ENCODE peak calls at places on chromosomes 5 and 9, in eight cellular contexts. N is fibroblast of lung, Z is dorsolateral prefrontal cortex, A is uterus, M is RWPE1, E is right lobe of liver, I is kidney epithelial cell, B is choroid plexus epithelial cell. J is an unnamed sample.

GRCh38 chr9:89731262-89731980 is 126.6 kb downstream of the GADD45G start:
- DNase-seq in E (no peak), B (no peak), A (no peak), Z (no peak), I (no peak), N (no peak), M (no peak), J (no peak)

GRCh38 chr9:138074516-138074915 is 196.9 kb downstream of the CACNA1B start:
- DNase-seq in A (no peak), B (no peak), N (no peak), M (no peak), E (no peak), Z (no peak), I (no peak), J (no peak)

GRCh38 chr5:1059884-1060263 is 51.3 kb downstream of the NKD2 start:
- DNase-seq in E (peak; percentile 89), B (no peak), I (no peak), M (no peak), A (no peak), N (no peak), Z (no peak), J (no peak)

GRCh38 chr5:103037673-103038455 is 82.1 kb downstream of the GIN1 start:
- DNase-seq in I (no peak), E (no peak), A (no peak), Z (no peak), N (peak; percentile 10), M (no peak), B (peak; percentile 46), J (no peak)

GRCh38 chr5:93158841-93159240 is 422.2 kb downstream of the NR2F1-AS1 start:
- DNase-seq in I (no peak), Z (no peak), E (no peak), A (no peak), M (no peak), N (no peak), B (no peak), J (no peak)

GRCh38 chr9:131403493-131403773 is 9.5 kb downstream of the PRRC2B start:
- DNase-seq in I (no peak), A (no peak), E (no peak), N (no peak), M (no peak), Z (no peak), B (no peak), J (no peak)

GRCh38 chr5:151707566-151707965 is 20.9 kb upstream of the SPARC start:
- DNase-seq in A (no peak), Z (no peak), I (no peak), E (no peak), N (peak; percentile 19), B (peak; percentile 26), M (no peak), J (no peak)

GRCh38 chr5:111563041-111563822 is 50.9 kb upstream of the STARD4 start:
- DNase-seq in B (peak; percentile 95), A (no peak), I (peak; percentile 99), N (peak; percentile 54), Z (no peak), E (no peak), M (no peak), J (no peak)

GRCh38 chr5:44568519-44568918 is 179.3 kb upstream of the FGF10 start:
- DNase-seq in M (no peak), Z (no peak), B (no peak), E (no peak), A (no peak), I (no peak), N (no peak), J (no peak)

GRCh38 chr9:92664394-92665152 is 5.4 kb downstream of the IPPK start:
- DNase-seq in I (no peak), E (no peak), N (peak; percentile 4), M (no peak), B (peak; percentile 30), A (no peak), Z (no peak), J (no peak)

GRCh38 chr5:108259306-108259705 is 122.6 kb downstream of the FBXL17 start:
- DNase-seq in A (no peak), N (peak; percentile 23), Z (no peak), E (no peak), M (no peak), I (no peak), B (peak; percentile 65), J (no peak)

GRCh38 chr5:119318256-119318914 is 37.4 kb upstream of the TNFAIP8 start:
- DNase-seq in Z (no peak), B (peak; percentile 40), M (no peak), N (no peak), E (no peak), A (no peak), I (no peak), J (no peak)

GRCh38 chr5:79263290-79263689 is 27.4 kb downstream of the JMY start:
- DNase-seq in B (no peak), A (no peak), E (no peak), N (no peak), M (no peak), I (no peak), Z (no peak), J (no peak)

GRCh38 chr5:43110606-43111170 is 10.0 kb upstream of the ZNF131 start:
- DNase-seq in B (peak; percentile 22), I (no peak), E (no peak), N (no peak), A (no peak), M (peak; percentile 9), Z (no peak), J (no peak)

GRCh38 chr9:17962747-17963146 is 383.9 kb downstream of the SH3GL2 start:
- DNase-seq in M (no peak), A (peak; percentile 37), N (no peak), I (no peak), B (no peak), E (no peak), Z (no peak), J (no peak)

GRCh38 chr9:89940625-89941024 is 335.8 kb downstream of the GADD45G start:
- DNase-seq in I (no peak), N (no peak), E (no peak), A (no peak), M (peak; percentile 48), B (no peak), Z (no peak), J (no peak)

GRCh38 chr9:129382281-129383004 is 204.4 kb upstream of the IER5L start:
- DNase-seq in M (no peak), E (no peak), A (no peak), N (no peak), I (no peak), B (no peak), Z (no peak), J (no peak)

DNA sequence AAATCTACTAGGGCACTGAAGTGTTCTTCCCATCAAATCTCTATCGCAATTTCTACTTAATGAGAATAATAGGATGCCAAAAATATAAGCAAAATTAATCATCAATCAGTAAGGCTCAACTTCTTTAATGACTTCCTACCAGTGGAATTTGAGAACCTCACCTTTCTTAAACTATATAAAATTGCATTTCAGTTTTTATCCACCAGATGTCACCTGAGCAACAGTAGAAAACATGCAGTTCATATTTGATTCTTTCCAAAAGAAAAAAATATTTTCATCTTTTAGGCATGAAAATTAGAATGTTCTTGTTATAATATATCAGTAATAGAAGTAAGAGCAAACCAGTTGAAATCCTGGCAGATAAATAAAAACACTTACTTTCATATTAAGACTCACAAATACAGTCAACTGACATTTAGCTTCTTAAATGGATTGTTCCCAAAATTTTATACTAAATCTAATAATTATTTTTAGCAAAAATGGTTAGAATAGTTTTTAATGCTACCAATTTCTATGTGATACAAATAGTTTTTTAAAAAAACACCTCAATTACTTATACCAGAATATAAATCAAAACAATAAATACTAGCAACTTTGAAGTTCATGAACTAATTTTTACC is 13.4 kb upstream of the CCDC112 start:
- DNase-seq in B (peak; percentile 73), Z (no peak), A (no peak), E (no peak), I (no peak), N (peak; percentile 68), M (peak; percentile 65), J (no peak)
- TF ChIP-seq CTCF in B (peak; percentile 49), Z (peak; percentile 91), A (peak; percentile 77), E (peak; percentile 72), I (peak; percentile 29), N (peak; percentile 19), M (peak; percentile 81), J (no peak)

GRCh38 chr5:137051165-137051564 is 448.0 kb downstream of the SPOCK1 start:
- DNase-seq in N (no peak), Z (no peak), A (no peak), E (no peak), I (no peak), B (no peak), M (no peak), J (no peak)
- TF ChIP-seq CTCF in N (no peak), Z (no peak), A (no peak), E (no peak), I (no peak), B (no peak), M (no peak), J (no peak)

GRCh38 chr5:68287976-68288755 is 72.6 kb downstream of the PIK3R1 start:
- DNase-seq in E (peak; percentile 91), N (peak; percentile 51), I (no peak), A (peak; percentile 66), B (peak; percentile 59), Z (peak; percentile 61), M (peak; percentile 48), J (no peak)

GRCh38 chr5:68286612-68286912 is 71.0 kb downstream of the PIK3R1 start:
- DNase-seq in A (no peak), B (no peak), M (no peak), I (no peak), E (no peak), Z (no peak), N (no peak), J (no peak)

GRCh38 chr5:68285857-68286611 is 70.5 kb downstream of the PIK3R1 start:
- DNase-seq in E (no peak), B (peak; percentile 79), Z (no peak), I (no peak), A (no peak), N (peak; percentile 75), M (peak; percentile 31), J (no peak)

GRCh38 chr5:68288756-68289134 is 73.2 kb downstream of the PIK3R1 start:
- DNase-seq in E (peak; percentile 59), M (no peak), I (no peak), A (peak; percentile 55), B (no peak), Z (peak; percentile 35), N (no peak), J (no peak)

GRCh38 chr5:68287631-68287975 is 72.0 kb downstream of the PIK3R1 start:
- DNase-seq in I (no peak), Z (no peak), A (no peak), N (no peak), E (no peak), M (no peak), B (no peak), J (no peak)
- TF ChIP-seq CTCF in I (no peak), Z (no peak), A (no peak), N (no peak), E (no peak), M (no peak), B (no peak), J (no peak)

GRCh38 chr9:106025449-106025848 is 331.1 kb downstream of the TMEM38B start:
- DNase-seq in N (no peak), E (no peak), A (no peak), M (no peak), I (no peak), Z (no peak), B (no peak), J (no peak)
- TF ChIP-seq CTCF in N (no peak), E (no peak), A (no peak), M (no peak), I (no peak), Z (no peak), B (no peak), J (no peak)

GRCh38 chr5:2898661-2899060 is 147.2 kb upstream of the IRX2 start:
- DNase-seq in A (no peak), Z (no peak), M (no peak), E (peak; percentile 19), N (no peak), I (no peak), B (no peak), J (no peak)
- TF ChIP-seq CTCF in A (no peak), Z (no peak), M (no peak), E (no peak), N (no peak), I (no peak), B (no peak), J (no peak)

J was measured in omental fat pad.